ENCODE peak calls at places on chromosome 2, in six cellular contexts. J, M, E, R, P and D are unnamed samples.

GRCh38 chr2:108320326-108320932 is 31.7 kb downstream of the SULT1C2 start:
- DNase-seq in J (no peak), M (no peak), E (no peak), R (no peak), P (no peak), D (no peak)

GRCh38 chr2:143158500-143159262 is 29.5 kb downstream of the ARHGAP15 start:
- DNase-seq in J (no peak), M (no peak), E (no peak), R (no peak), P (no peak), D (no peak)

GRCh38 chr2:77633601-77634000 is 111.4 kb upstream of the LRRTM4 start:
- DNase-seq in J (no peak), M (no peak), E (no peak), R (no peak), P (no peak), D (no peak)

GRCh38 chr2:72778410-72778809 is 47.4 kb downstream of the EXOC6B start:
- DNase-seq in J (no peak), M (peak), E (no peak), R (no peak), P (no peak), D (no peak)

GRCh38 chr2:208147759-208148158 is 1.8 kb upstream of the CRYGB start:
- DNase-seq in J (no peak), M (no peak), E (no peak), R (no peak), P (no peak), D (no peak)

GRCh38 chr2:40367032-40367431 is 84.9 kb downstream of the SLC8A1 start:
- DNase-seq in J (no peak), M (no peak), E (no peak), R (no peak), P (no peak), D (no peak)

GRCh38 chr2:24009680-24010476 is at the start of gene MFSD2B:
- DNase-seq in J (no peak), M (no peak), E (peak), R (peak), P (no peak), D (peak)

GRCh38 chr2:133077259-133077822 is 407.3 kb upstream of the LYPD1 start:
- DNase-seq in J (no peak), M (no peak), E (no peak), R (no peak), P (no peak), D (no peak)

GRCh38 chr2:207770602-207771404 is 1.1 kb upstream of the FZD5 start:
- DNase-seq in J (peak), M (no peak), E (peak), R (peak), P (no peak), D (peak)

GRCh38 chr2:231483398-231484329 is 19.4 kb upstream of the NCL start:
- DNase-seq in J (peak), M (peak), E (peak), R (peak), P (no peak), D (peak)

GRCh38 chr2:133231264-133231663 is 337.0 kb downstream of the NCKAP5 start:
- DNase-seq in J (no peak), M (no peak), E (no peak), R (no peak), P (no peak), D (no peak)

GRCh38 chr2:39435974-39436591 is 1.0 kb downstream of the MAP4K3 start:
- DNase-seq in J (no peak), M (peak), E (no peak), R (no peak), P (no peak), D (no peak)

GRCh38 chr2:191894681-191895147 is 47.8 kb upstream of the CAVIN2 start:
- DNase-seq in J (no peak), M (peak), E (no peak), R (no peak), P (peak), D (no peak)

GRCh38 chr2:529425-529824 is 147.8 kb downstream of the TMEM18 start:
- DNase-seq in J (no peak), M (peak), E (no peak), R (no peak), P (no peak), D (no peak)

GRCh38 chr2:20396356-20397000 is 45.8 kb upstream of the PUM2 start:
- DNase-seq in J (no peak), M (no peak), E (no peak), R (no peak), P (no peak), D (no peak)

GRCh38 chr2:64114063-64114911 is 29.9 kb downstream of the PELI1 start:
- DNase-seq in J (no peak), M (peak), E (no peak), R (no peak), P (no peak), D (no peak)

GRCh38 chr2:58895849-58896248 is 654.7 kb upstream of the FANCL start:
- DNase-seq in J (no peak), M (no peak), E (no peak), R (no peak), P (no peak), D (no peak)

GRCh38 chr2:187296869-187297268 is 151.2 kb downstream of the CALCRL start:
- DNase-seq in J (no peak), M (no peak), E (no peak), R (no peak), P (no peak), D (no peak)

GRCh38 chr2:227206406-227206805 is 42.0 kb downstream of the COL4A3 start:
- DNase-seq in J (no peak), M (no peak), E (no peak), R (no peak), P (no peak), D (no peak)

GRCh38 chr2:168192143-168192785 is 55.1 kb downstream of the STK39 start:
- DNase-seq in J (no peak), M (no peak), E (no peak), R (no peak), P (no peak), D (no peak)

GRCh38 chr2:218362606-218363005 is 5.9 kb downstream of the CATIP start:
- DNase-seq in J (no peak), M (no peak), E (no peak), R (no peak), P (no peak), D (no peak)

GRCh38 chr2:201363857-201364560 is 6.9 kb upstream of the FLACC1 start:
- DNase-seq in J (no peak), M (peak), E (no peak), R (no peak), P (peak), D (peak)

GRCh38 chr2:135826561-135826960 is 10.4 kb downstream of the LCT start:
- DNase-seq in J (no peak), M (no peak), E (no peak), R (no peak), P (no peak), D (no peak)

GRCh38 chr2:109410021-109410815 is 203.5 kb downstream of the SEPTIN10 start:
- DNase-seq in J (no peak), M (peak), E (no peak), R (peak), P (no peak), D (no peak)

GRCh38 chr2:174112073-174112472 is 136.3 kb downstream of the OLA1 start:
- DNase-seq in J (no peak), M (no peak), E (no peak), R (no peak), P (no peak), D (no peak)

GRCh38 chr2:144466637-144467036 is 53.3 kb downstream of the ZEB2 start:
- DNase-seq in J (no peak), M (no peak), E (no peak), R (no peak), P (no peak), D (no peak)

GRCh38 chr2:39608212-39608575 is 57.5 kb upstream of the TMEM178A start:
- DNase-seq in J (no peak), M (no peak), E (no peak), R (no peak), P (no peak), D (no peak)

GRCh38 chr2:144480257-144480656 is 39.7 kb downstream of the ZEB2 start:
- DNase-seq in J (no peak), M (peak), E (no peak), R (no peak), P (no peak), D (no peak)

GRCh38 chr2:177265386-177265690 is 811 bp upstream of the NFE2L2 start:
- DNase-seq in J (no peak), M (peak), E (no peak), R (peak), P (no peak), D (no peak)

GRCh38 chr2:118865106-118865505 is 17.7 kb upstream of the EN1 start:
- DNase-seq in J (peak), M (peak), E (peak), R (peak), P (no peak), D (peak)

GRCh38 chr2:150485114-150485870 is 2.2 kb downstream of the RND3 start:
- DNase-seq in J (peak), M (peak), E (peak), R (peak), P (peak), D (peak)
- TF ChIP-seq CTCF in J (peak), M (peak), E (no peak), R (no peak), P (no peak), D (no peak)

GRCh38 chr2:163157891-163158511 is 319.4 kb upstream of the KCNH7 start:
- DNase-seq in J (no peak), M (peak), E (no peak), R (no peak), P (no peak), D (no peak)

GRCh38 chr2:163157411-163157810 is 318.8 kb upstream of the KCNH7 start:
- DNase-seq in J (no peak), M (peak), E (no peak), R (no peak), P (no peak), D (no peak)

GRCh38 chr2:163155925-163156324 is 317.4 kb upstream of the KCNH7 start:
- DNase-seq in J (no peak), M (no peak), E (no peak), R (no peak), P (no peak), D (no peak)

DNA sequence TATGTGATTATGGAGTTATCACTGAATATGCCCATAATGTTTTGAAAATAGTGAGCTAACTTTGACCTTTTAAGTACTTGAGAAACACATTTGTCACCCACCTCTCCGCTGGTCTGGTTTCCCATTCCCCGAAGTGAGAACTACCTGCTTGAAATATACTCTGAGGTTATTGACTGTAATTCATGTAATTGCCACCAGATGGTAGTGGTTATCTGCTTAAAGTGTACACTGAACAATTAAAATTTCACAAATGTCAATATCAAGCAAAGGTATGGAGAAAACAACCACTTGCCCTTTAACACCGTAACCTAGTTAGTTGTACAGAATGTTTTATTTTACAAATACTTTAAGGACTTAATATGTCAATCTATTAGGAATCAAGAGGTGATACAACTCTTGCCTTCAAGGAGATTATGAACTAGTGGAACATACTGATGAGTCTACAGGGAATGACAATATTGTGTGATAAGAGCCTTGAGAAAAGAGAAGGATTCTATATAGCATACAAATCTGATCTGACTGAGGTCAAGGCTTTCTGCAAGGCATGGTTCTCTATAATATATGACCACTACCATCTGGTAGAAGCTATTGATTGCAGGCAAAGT is 316.8 kb upstream of the KCNH7 start:
- DNase-seq in J (no peak), M (peak), E (peak), R (no peak), P (no peak), D (peak)
- TF ChIP-seq CTCF in J (peak), M (peak), E (peak), R (peak), P (peak), D (peak)

GRCh38 chr2:219386532-219387280 is 1.0 kb downstream of the DNPEP start:
- DNase-seq in J (no peak), M (no peak), E (no peak), R (peak), P (no peak), D (no peak)

GRCh38 chr2:219388127-219388844 is 574 bp upstream of the DNPEP start:
- DNase-seq in J (peak), M (peak), E (peak), R (peak), P (peak), D (peak)

GRCh38 chr2:219385958-219386520 is 1.7 kb downstream of the DNPEP start:
- DNase-seq in J (peak), M (no peak), E (no peak), R (no peak), P (no peak), D (no peak)

GRCh38 chr2:219387284-219388126 is at the start of gene DNPEP:
- DNase-seq in J (peak), M (peak), E (peak), R (peak), P (peak), D (peak)

GRCh38 chr2:219388845-219389156 is 1.1 kb upstream of the DNPEP start:
- DNase-seq in J (no peak), M (no peak), E (no peak), R (no peak), P (no peak), D (no peak)
- TF ChIP-seq CTCF in J (no peak), M (no peak), E (no peak), R (no peak), P (no peak), D (no peak)

GRCh38 chr2:234406085-234406484 is 90.8 kb downstream of the ARL4C start:
- DNase-seq in J (no peak), M (no peak), E (no peak), R (no peak), P (no peak), D (no peak)
- TF ChIP-seq CTCF in J (no peak), M (no peak), E (no peak), R (no peak), P (no peak), D (no peak)

GRCh38 chr2:71705171-71705960 is 252.0 kb downstream of the DYSF start:
- DNase-seq in J (peak), M (no peak), E (no peak), R (no peak), P (no peak), D (no peak)
- TF ChIP-seq CTCF in J (no peak), M (no peak), E (no peak), R (no peak), P (no peak), D (no peak)